ENCODE peak calls at places on chromosomes 6 and 20, in ten cellular contexts. Q, F, S, R, J, I, K, N, V and G are unnamed samples.

GRCh38 chr6:30841644-30842504 is 42.4 kb upstream of the DDR1 start:
- DNase-seq in Q (no peak), F (no peak), S (no peak), R (no peak), J (no peak), I (no peak), K (no peak), N (no peak), V (no peak), G (no peak)

GRCh38 chr6:18478610-18479009 is 91.5 kb downstream of the RNF144B start:
- DNase-seq in Q (no peak), F (no peak), S (no peak), R (no peak), J (no peak), I (no peak), K (no peak), N (no peak), V (no peak), G (no peak)

GRCh38 chr20:25007491-25008305 is 15.1 kb upstream of the APMAP start:
- DNase-seq in Q (no peak), F (no peak), S (no peak), R (no peak), J (no peak), I (no peak), K (no peak), N (no peak), V (no peak), G (no peak)

GRCh38 chr20:35506872-35507638 is 22.4 kb downstream of the C20orf173 start:
- DNase-seq in Q (no peak), F (peak), S (no peak), R (no peak), J (no peak), I (no peak), K (no peak), N (no peak), V (no peak), G (no peak)

GRCh38 chr6:75922226-75922625 is 150.2 kb downstream of the IMPG1 start:
- DNase-seq in Q (no peak), F (peak), S (no peak), R (no peak), J (no peak), I (no peak), K (peak), N (no peak), V (no peak), G (no peak)

GRCh38 chr20:11271920-11272594 is 598.3 kb upstream of the JAG1 start:
- DNase-seq in Q (no peak), F (no peak), S (no peak), R (no peak), J (no peak), I (no peak), K (no peak), N (no peak), V (no peak), G (no peak)

GRCh38 chr6:36209606-36210005 is 13.1 kb downstream of the BRPF3 start:
- DNase-seq in Q (no peak), F (no peak), S (no peak), R (no peak), J (no peak), I (peak), K (no peak), N (no peak), V (no peak), G (no peak)

GRCh38 chr20:33612001-33612400 is 50.1 kb upstream of the C20orf144 start:
- DNase-seq in Q (no peak), F (no peak), S (no peak), R (no peak), J (no peak), I (no peak), K (no peak), N (no peak), V (no peak), G (no peak)

GRCh38 chr6:90107721-90108364 is 188.8 kb downstream of the BACH2 start:
- DNase-seq in Q (no peak), F (no peak), S (no peak), R (no peak), J (no peak), I (no peak), K (no peak), N (no peak), V (no peak), G (no peak)

DNA sequence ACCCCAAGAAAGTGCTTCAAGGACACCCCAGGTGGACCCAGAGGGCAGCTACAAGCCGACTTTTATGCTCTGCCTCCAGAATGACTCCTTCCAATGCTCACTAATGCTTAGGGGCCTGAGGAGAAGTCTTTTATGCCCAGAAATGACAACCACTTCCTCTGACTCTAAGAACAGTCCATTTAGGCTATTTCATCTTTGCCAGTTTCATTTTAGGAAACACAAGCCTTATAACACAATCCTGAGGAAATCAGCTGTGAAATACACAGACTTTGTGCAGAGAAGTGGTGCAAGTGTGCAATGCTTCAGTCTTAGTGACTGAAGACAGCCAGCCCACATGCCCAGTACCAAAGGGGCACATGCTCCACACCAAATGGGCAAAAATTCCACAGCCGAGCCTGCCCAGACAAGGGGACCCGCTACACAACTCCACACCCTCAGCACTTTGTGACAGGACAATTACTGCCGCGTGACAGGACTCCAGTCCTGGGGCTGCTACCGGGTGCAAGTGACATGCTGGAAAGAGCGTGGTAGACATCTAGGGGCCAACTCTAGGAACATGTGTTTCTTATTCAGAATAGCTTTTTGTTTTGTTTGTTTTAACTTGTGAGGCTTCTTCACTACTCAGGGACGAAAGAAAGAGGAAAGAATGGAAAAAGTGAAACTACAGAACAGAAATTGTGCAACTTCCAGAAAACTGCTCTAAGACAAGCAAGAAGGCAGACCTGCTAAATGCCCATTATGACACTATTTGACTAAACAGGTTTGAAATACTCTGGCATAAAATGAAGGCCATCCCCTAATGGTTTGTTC is 28.2 kb upstream of the PLAGL1 start:
- DNase-seq in Q (no peak), F (peak), S (peak), R (no peak), J (peak), I (peak), K (peak), N (no peak), V (peak), G (no peak)
- TF ChIP-seq CTCF in Q (peak), F (peak), S (no peak), R (no peak), J (no peak), I (no peak), K (no peak), N (no peak), V (no peak), G (no peak)

DNA sequence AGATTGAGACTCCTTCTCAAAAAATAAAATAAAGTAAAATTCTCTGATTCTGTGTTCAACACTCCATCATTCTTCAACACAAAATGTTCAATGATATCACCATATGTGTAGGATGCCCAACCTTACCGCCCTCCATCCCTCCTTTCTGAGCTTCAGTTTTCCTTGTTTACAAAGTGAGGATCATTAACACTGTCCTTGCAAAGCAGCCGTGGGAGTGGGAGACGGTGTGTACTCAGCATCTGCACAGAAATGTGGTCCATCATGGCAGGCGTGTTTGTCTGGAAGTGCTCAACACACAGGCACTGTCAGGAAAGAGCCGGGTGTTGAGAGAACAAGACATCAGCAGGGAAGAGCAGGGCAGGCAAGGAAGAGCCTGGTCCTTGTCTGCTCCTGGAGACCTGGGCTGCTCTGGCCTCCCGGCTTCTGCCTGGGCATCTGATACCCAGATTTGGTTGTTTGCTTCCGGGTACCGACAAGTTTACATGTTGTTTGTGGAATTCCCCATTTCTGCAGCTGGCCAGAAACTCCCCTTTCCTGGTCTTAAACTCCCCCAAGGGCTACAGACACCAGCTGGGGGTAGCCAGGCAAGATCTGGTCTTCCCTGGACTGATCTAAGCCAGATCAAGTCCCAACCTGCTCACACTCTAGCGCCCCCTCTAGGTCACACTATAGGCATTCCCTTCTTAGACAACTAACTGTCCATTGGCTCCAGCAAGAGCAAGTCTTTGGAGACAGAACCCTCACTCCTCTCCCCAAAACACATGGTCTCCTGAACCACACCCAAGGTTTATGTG is 26.7 kb upstream of the TTPAL start:
- DNase-seq in Q (peak), F (no peak), S (no peak), R (no peak), J (no peak), I (peak), K (no peak), N (peak), V (peak), G (peak)
- TF ChIP-seq CTCF in Q (peak), F (peak), S (peak), R (no peak), J (peak), I (no peak), K (peak), N (peak), V (peak), G (peak)

GRCh38 chr6:2766767-2767314 is 1.6 kb downstream of the WRNIP1 start:
- DNase-seq in Q (no peak), F (peak), S (no peak), R (no peak), J (no peak), I (no peak), K (no peak), N (no peak), V (no peak), G (no peak)
- TF ChIP-seq CTCF in Q (no peak), F (no peak), S (no peak), R (no peak), J (no peak), I (no peak), K (no peak), N (no peak), V (no peak), G (peak)

GRCh38 chr6:1832844-1833787 is 223.4 kb downstream of the FOXC1 start:
- DNase-seq in Q (no peak), F (peak), S (no peak), R (peak), J (no peak), I (peak), K (no peak), N (no peak), V (no peak), G (no peak)
- TF ChIP-seq CTCF in Q (no peak), F (no peak), S (no peak), R (no peak), J (no peak), I (no peak), K (no peak), N (no peak), V (no peak), G (no peak)

GRCh38 chr6:45666844-45667243 is 289.1 kb upstream of the SUPT3H start:
- DNase-seq in Q (no peak), F (no peak), S (no peak), R (no peak), J (no peak), I (no peak), K (no peak), N (no peak), V (no peak), G (no peak)

GRCh38 chr6:45661667-45662066 is 283.9 kb upstream of the SUPT3H start:
- DNase-seq in Q (no peak), F (peak), S (peak), R (no peak), J (no peak), I (no peak), K (peak), N (no peak), V (no peak), G (no peak)

GRCh38 chr6:45667265-45667664 is 289.5 kb upstream of the SUPT3H start:
- DNase-seq in Q (no peak), F (no peak), S (no peak), R (no peak), J (no peak), I (no peak), K (no peak), N (no peak), V (no peak), G (no peak)

GRCh38 chr6:45665859-45666258 is 288.1 kb upstream of the SUPT3H start:
- DNase-seq in Q (no peak), F (no peak), S (no peak), R (no peak), J (no peak), I (no peak), K (no peak), N (peak), V (no peak), G (no peak)

DNA sequence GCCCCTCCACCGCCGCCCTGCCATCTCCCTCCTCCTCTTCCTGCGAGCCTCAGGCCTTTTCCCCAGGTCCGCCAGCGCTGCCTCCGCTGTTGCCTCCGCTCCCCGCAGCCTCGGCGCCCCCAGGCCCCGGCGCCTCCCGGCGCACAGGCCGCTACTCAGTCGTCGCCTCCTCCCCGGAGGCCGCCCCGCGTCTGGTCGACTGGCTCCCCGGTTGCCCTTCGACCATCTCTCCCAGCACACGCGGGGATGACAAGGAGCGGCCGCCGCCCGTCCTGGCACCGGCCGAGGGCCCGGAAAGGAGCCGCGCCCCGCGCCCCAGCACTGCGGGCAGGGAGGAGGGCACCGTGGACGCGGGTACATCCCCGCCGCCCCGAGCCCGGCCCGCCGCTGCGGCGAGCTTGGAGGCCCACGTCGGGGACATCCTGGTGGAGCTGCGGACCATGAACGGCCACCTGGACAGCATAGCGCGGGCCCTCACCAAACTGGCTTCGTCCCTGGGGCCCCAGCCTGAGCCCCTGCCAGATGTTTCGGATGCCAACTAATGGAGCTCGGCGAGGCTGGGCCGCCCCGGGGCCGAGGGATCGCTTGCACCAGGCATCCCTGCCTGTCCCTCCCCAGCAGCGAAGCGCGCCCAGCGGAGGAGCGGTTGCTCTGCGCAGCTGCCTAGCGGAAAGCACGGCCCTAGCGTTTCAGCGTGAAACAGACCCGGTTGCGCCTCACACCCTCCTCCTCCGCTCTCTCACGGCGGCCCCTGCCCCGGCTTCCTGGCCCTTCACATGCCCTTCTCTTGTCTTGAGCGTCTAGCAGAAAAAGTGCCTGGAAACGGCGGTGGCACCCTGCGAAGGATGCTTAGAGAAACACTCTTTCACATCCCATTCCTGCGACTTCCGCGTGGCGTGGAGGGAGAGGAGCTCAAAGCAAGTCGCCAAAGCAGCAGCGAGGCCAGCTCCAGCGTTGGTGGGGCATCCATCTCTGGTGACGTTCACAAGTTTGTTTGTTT is 285.7 kb upstream of the SUPT3H start:
- DNase-seq in Q (no peak), F (peak), S (no peak), R (no peak), J (peak), I (peak), K (no peak), N (no peak), V (no peak), G (peak)
- TF ChIP-seq CTCF in Q (no peak), F (no peak), S (no peak), R (no peak), J (no peak), I (no peak), K (no peak), N (no peak), V (no peak), G (peak)

DNA sequence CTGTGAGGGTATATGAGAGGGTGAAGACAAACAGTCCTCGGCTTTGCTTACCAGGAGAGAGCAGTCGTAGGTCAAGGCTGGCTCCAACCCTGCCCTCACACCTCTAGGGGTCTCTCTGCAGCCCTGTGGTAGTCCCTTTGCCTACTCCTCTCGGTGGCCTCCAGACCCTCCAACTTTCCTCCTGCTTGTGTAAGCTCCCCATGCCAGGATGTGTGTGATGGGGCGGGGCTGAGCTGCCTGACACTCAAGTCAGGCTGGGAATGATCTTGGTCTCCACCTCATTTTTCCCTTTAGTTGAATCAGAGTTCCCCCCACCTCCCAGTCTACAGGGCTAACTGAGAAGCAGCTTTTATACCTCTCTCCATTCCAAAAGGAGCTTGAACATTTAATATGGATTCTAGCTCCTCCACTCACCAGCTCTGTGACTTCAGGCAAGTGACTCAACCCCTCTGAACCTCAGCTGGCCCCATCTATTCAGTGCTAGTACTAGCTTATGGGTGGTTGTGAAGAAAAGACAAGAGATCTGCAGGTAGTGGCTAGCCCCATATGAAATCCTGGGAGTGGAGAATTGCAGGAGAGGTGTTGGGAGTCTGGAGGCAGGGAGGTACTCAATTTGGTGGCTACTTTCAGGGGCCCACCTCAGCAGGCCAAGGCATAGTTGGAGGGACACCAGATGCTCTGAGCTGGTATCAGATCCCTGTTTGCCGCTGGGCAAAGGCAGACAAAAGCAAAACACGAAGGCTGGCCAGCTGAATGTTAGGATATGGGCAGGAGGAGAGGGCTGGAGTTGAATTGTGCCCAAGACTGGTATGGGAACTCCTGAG is 971 bp downstream of the SLC29A1 start:
- DNase-seq in Q (no peak), F (peak), S (no peak), R (no peak), J (peak), I (no peak), K (no peak), N (peak), V (peak), G (no peak)
- TF ChIP-seq CTCF in Q (peak), F (no peak), S (no peak), R (no peak), J (no peak), I (no peak), K (no peak), N (peak), V (no peak), G (no peak)